ENCODE peak calls at places on chromosome 10, in four cellular contexts. F is body of pancreas, X is AG04450, A is brain microvascular endothelial cell. G is an unnamed sample.
A peak's percentile ranks its signal among the peaks of the same experiment; 100 is the strongest.

GRCh38 chr10:58781873-58782488 is 269.3 kb downstream of the BICC1 start:
- DNase-seq in F (peak; percentile 9), X (no peak), A (peak; percentile 43), G (no peak)

GRCh38 chr10:27695088-27695487 is 50.5 kb downstream of the MKX start:
- DNase-seq in F (no peak), X (no peak), A (no peak), G (no peak)

GRCh38 chr10:126972622-126973414 is 67.6 kb downstream of the DOCK1 start:
- DNase-seq in F (peak; percentile 49), X (peak; percentile 91), A (peak; percentile 88), G (no peak)

GRCh38 chr10:51087114-51087513 is 12.8 kb downstream of the PRKG1 start:
- DNase-seq in F (no peak), X (no peak), A (no peak), G (no peak)

GRCh38 chr10:111148440-111148839 is 71.6 kb downstream of the ADRA2A start:
- DNase-seq in F (no peak), X (no peak), A (no peak), G (no peak)

GRCh38 chr10:86085686-86086085 is 280.9 kb downstream of the GRID1 start:
- DNase-seq in F (no peak), X (no peak), A (no peak), G (no peak)

GRCh38 chr10:84552478-84552877 is 224.1 kb downstream of the CCSER2 start:
- DNase-seq in F (no peak), X (no peak), A (no peak), G (no peak)

GRCh38 chr10:62502995-62503613 is 128.9 kb downstream of the ZNF365 start:
- DNase-seq in F (peak; percentile 21), X (no peak), A (no peak), G (no peak)

GRCh38 chr10:52779541-52780390 is 7.2 kb upstream of the MBL2 start:
- DNase-seq in F (peak; percentile 63), X (peak; percentile 15), A (peak; percentile 73), G (peak; percentile 67)

GRCh38 chr10:33807527-33808377 is 473.3 kb upstream of the NRP1 start:
- DNase-seq in F (no peak), X (no peak), A (no peak), G (no peak)

GRCh38 chr10:118583611-118584010 is 11.8 kb downstream of the PRLHR start:
- DNase-seq in F (no peak), X (no peak), A (no peak), G (no peak)

GRCh38 chr10:117884088-117884487 is 162.7 kb downstream of the RAB11FIP2 start:
- DNase-seq in F (no peak), X (no peak), A (no peak), G (no peak)

GRCh38 chr10:122487231-122487765 is 25.9 kb downstream of the HTRA1 start:
- DNase-seq in F (no peak), X (no peak), A (no peak), G (no peak)

GRCh38 chr10:80205478-80206276 is at the start of gene ANXA11:
- DNase-seq in F (peak; percentile 92), X (no peak), A (peak; percentile 51), G (peak; percentile 85)
- H3K27ac ChIP-seq in F (peak within 1 kb of the TSS; percentile 99), X (peak within 1 kb of the TSS; percentile 57), A (peak within 1 kb of the TSS; percentile 98), G (peak within 1 kb of the TSS; percentile 100)

GRCh38 chr10:24983946-24984345 is 31.5 kb upstream of the PRTFDC1 start:
- DNase-seq in F (no peak), X (no peak), A (no peak), G (no peak)
- H3K4me3 ChIP-seq in F (no peak overlapping the region), X (no peak overlapping the region), A (no peak overlapping the region), G (no peak overlapping the region)

GRCh38 chr10:96222908-96223307 is 48.5 kb downstream of the BLNK start:
- DNase-seq in F (no peak), X (no peak), A (no peak), G (no peak)
- H3K27me3 ChIP-seq in F (no peaks in the 10 kb centered on the region), X (no peaks in the 10 kb centered on the region), A (no peaks in the 10 kb centered on the region), G (no peaks in the 10 kb centered on the region)

DNA sequence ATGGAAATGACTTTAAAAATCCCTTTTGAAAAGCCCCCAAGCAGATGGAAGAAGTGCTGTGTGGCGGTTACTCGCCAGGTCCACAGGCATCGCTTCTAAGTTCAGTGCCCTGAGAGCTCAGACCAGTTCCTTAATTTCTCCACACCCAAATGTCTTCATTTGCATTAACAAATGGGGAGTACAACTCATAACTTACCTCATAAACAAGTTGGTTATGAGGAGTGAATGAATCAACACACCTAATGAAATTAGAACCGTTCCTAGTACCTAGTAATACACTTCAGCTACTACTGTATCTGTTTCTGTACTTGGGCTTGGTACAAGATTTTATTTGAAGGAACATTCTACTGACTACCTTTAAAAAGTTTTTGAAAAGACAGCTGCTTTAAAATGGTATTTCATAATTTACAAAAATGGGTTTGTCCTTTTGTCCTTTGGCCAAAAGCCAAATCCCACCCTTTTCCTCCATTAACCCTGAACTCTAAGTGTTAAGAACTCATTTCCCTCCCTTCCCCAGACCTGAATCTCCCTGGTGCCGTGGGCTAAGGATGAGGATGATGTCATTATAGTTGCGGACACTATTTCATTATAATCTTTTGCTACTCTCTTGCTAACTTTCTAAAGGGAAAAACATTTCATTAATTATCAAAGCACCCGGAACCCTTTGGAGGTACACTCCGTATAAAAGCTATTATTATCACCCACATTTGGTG is 221.5 kb upstream of the CELF2 start:
- DNase-seq in F (no peak), X (no peak), A (peak; percentile 51), G (peak; percentile 49)
- H3K27ac ChIP-seq in F (no peak overlapping the region), X (no peak overlapping the region), A (peak overlapping the region; percentile 88), G (peak overlapping the region; percentile 9)

DNA sequence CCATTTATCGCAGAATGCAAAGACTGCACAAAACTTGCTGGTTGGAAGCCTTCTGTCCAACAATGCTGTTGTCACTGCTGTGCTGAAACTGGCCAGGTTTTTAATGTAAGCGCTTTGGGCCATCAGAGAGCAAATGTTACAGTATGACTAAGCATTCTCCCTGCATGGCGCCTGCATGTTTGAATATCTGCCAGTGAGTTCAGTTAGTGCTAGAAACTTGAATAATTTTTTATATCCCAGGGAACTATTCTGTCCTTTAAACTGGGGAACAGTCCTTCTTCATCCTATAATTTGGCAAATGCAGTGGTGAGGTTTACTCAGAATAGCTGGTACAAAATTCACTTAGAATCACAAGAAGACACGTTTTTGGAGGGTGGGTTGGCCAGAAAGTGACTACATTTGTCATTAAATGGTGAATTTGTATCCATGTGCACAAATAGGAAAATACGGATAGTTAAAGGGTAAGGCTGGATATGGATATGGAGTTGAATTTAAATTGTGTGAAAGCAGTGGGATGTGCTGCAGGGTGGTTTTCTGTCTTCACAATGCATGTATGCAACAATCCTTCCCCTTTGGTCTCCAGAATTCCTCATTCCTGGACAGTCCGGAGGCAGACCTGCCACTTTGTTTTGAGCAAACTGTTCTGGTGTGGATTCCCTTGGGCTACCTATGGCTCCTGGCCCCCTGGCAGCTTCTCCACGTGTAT is 1.7 kb downstream of the ABCC2 start:
- DNase-seq in F (peak; percentile 26), X (peak; percentile 59), A (peak; percentile 80), G (no peak)
- H3K4me3 ChIP-seq in F (no peak overlapping the region), X (no peak overlapping the region), A (no peak overlapping the region), G (no peak overlapping the region)

GRCh38 chr10:131812012-131812403 is 88.8 kb upstream of the PPP2R2D start:
- DNase-seq in F (no peak), X (no peak), A (no peak), G (no peak)
- H3K27me3 ChIP-seq in F (no peaks in the 10 kb centered on the region), X (no peaks in the 10 kb centered on the region), A (no peaks in the 10 kb centered on the region), G (no peaks in the 10 kb centered on the region)

DNA sequence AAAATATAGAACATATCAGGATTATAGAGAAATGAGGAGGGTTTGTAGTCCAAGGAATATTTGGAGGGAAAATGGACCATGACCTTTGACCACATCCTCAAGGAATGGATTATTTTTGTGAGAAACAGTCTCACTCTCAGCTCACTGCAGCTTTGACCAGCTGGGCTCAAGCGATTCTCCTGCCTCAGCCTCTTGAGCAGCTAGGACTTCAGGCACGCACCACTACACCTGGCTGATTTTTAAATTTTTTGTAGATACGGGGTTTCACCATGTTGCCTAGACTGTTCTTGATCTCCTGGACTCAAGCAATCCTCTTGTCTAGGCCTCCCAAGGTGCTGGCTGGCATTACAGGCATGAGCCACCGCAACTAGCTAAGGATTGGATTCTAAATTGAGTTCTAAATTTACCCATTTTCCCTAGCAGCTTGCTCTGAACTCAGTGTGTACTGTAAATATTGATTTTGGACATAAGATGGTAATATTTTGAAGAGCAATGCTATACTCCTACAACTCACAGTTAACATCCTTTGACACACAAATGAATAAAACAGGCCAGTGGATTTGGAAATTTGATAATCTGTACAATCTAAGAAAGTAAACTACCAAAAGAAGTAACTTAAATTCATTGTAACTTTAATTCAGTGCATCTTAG is 73.8 kb downstream of the TET1 start:
- DNase-seq in F (no peak), X (no peak), A (no peak), G (no peak)
- H3K27ac ChIP-seq in F (no peak overlapping the region), X (no peak overlapping the region), A (no peak overlapping the region), G (no peak overlapping the region)

DNA sequence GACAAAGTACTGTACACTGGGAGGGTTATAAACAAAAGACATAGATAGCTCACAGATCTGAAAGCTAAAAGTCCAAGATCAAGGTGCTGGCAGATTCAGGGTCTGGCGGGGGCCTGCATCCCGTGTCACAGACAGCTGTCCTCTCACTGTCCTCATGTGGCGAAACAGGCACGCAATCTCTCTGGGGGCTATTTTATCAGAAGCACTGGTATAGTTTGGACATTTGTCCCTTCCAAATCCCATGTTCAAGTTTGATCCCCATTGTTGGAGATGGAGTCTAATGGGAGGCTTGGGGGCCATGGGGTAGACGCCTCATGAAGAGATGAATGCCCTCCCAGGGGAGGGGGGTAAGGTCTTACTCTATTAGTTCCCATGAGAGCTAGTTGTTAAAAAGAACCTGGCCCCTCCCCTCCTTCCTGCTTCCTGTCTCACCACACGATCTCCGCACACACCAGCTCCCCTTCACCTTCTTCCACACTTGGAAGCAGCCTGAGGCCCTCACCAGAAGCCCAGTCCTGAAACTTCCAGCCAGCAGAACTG is 72.5 kb upstream of the UCN3 start:
- DNase-seq in F (no peak), X (no peak), A (no peak), G (no peak)
- H3K4me3 ChIP-seq in F (no peak overlapping the region), X (no peak overlapping the region), A (no peak overlapping the region), G (no peak overlapping the region)

DNA sequence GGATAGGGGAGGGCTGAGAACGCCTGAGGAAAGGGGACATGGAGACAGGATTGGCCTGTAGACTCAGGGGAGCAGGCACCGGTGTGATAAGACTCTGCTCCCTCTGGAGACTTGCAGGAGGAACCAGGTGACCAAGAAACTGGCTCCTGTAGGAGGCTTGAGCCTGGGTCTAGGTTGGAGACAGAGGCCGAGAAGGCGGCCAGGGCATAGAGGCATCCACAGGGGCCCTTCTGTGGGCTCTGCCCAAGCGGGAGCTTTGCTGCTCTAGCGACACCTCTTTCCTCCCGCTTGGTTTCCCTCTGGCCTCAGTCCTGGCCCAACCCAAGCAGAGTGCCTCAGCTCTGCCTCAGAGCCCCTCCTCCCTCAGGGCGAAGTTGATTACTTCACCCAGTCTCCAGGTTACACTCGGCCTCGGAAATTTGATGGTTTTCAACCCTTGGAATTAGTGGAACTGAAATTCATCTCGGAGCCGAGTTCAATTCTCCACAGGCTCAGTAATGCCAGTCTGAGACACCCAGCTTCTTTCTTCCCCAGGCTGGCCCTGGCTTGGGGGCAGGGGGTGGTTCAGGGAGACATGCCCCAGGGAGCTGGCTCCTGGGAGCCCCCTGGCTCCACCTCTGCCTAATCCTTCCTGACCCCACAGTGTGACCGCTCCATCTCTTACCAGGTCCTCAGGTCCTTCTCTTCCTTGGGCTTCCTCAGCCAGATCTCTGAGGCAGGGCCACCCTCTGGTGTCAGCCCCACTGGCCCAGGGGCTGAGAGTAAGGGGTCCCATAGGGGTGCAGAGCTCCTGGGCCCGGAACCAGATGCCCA is 60.4 kb downstream of the PAX2 start:
- DNase-seq in F (no peak), X (no peak), A (no peak), G (no peak)
- H3K27me3 ChIP-seq in F (no peaks in the 10 kb centered on the region), X (peaks cover 47% of the 10 kb centered on the region), A (peaks cover 25% of the 10 kb centered on the region), G (no peaks in the 10 kb centered on the region)